ENCODE peak calls at places on chromosomes 16 and 17, in eight cellular contexts. G is right cardiac atrium, F is PC-9, M is WERI-Rb-1, C is pancreas, R is brain microvascular endothelial cell, X is lower lobe of right lung, D is fibroblast of mammary gland. H is an unnamed sample.

GRCh38 chr17:79930786-79931516 is 91.7 kb upstream of the CBX4 start:
- DNase-seq in F (no peak), G (no peak), X (no peak), C (no peak), D (no peak), M (no peak), R (no peak), H (no peak)

GRCh38 chr17:21177854-21178600 is 35.9 kb downstream of the TMEM11 start:
- DNase-seq in R (no peak), D (no peak), F (no peak), G (no peak), M (no peak), X (no peak), C (no peak), H (no peak)

GRCh38 chr17:75390982-75391381 is 14.5 kb downstream of the GRB2 start:
- DNase-seq in G (no peak), R (no peak), M (no peak), F (no peak), X (no peak), C (no peak), D (peak), H (no peak)

GRCh38 chr16:22375963-22376640 is 1.7 kb upstream of the CDR2 start:
- DNase-seq in C (no peak), X (no peak), D (no peak), G (no peak), M (no peak), R (no peak), F (no peak), H (no peak)

GRCh38 chr17:27995554-27995953 is 46.9 kb upstream of the NLK start:
- DNase-seq in C (no peak), M (no peak), D (no peak), F (no peak), G (no peak), R (no peak), X (no peak), H (no peak)

GRCh38 chr17:62629556-62630364 is 2.3 kb downstream of the MRC2 start:
- DNase-seq in C (no peak), D (no peak), M (no peak), X (no peak), R (no peak), G (no peak), F (no peak), H (no peak)

GRCh38 chr16:11603331-11603750 is 16.6 kb upstream of the LITAF start:
- DNase-seq in F (no peak), X (peak), R (no peak), D (no peak), C (no peak), M (no peak), G (peak), H (no peak)

GRCh38 chr16:66250686-66251405 is 115.6 kb upstream of the CDH5 start:
- DNase-seq in F (no peak), G (peak), M (no peak), D (peak), C (no peak), X (peak), R (peak), H (peak)

GRCh38 chr16:64736887-64737286 is 385.0 kb downstream of the CDH11 start:
- DNase-seq in F (no peak), R (no peak), D (no peak), M (no peak), C (no peak), X (no peak), G (no peak), H (peak)

GRCh38 chr17:62882284-62882683 is 74.2 kb upstream of the MARCHF10 start:
- DNase-seq in M (no peak), D (no peak), X (no peak), R (no peak), F (no peak), C (no peak), G (no peak), H (no peak)

GRCh38 chr17:42142371-42142896 is 12.4 kb downstream of the RAB5C start:
- DNase-seq in F (no peak), G (no peak), D (peak), C (no peak), X (no peak), M (no peak), R (peak), H (peak)

DNA sequence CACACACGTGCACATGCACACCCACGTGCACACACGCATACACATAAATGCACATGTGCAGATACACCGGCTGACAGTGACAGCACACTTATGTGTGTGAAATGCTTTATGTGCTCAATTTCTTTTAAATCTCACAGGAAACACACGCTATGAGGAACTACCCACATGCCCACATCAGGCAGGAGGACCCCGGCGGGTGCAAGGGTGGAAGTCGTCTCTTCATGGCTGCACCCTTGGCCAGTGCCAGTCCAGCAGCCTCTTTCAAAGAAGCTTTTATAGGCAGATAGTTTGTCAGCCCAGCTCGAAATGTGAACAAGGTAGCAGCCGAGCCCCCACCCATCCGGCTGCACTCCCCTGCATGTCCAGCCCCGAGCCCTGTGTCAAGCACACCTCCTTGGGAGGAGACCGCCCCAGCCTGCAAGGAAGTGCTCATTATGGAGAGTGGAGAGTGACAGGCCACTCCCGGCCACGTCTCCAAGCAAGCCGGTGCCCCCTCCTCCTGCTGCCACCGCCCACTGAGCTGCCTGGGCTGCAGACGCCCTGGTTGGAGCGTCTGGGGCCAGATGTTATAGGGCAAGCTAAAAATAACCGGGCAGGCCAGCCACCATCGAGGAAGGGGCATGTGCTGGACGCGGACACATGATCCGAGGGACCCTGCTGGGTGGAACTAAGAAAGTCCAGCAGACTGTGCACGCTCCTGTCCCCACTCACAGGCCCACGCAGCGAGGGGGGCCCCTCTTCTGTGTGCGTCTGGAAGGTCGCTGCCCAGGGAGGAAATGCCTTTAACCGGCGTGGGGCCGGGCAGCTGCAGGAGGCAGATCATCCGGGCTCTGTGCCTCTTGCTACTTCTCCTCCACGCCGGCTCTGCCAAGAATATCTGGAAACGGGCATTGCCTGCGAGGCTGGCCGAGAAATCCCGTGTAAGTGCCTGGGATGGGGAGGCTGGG is at the start of gene WFDC1:
- DNase-seq in X (peak), F (no peak), M (peak), G (peak), D (no peak), C (no peak), R (no peak), H (no peak)
- H3K4me3 ChIP-seq in X (peak), F (no peak), M (no peak), G (peak), D (no peak), C (no peak), R (no peak), H (peak)

GRCh38 chr16:30054451-30054850 is 11.1 kb upstream of the ALDOA start:
- DNase-seq in G (no peak), D (no peak), X (no peak), M (peak), C (peak), R (no peak), F (no peak), H (no peak)

GRCh38 chr16:30052671-30053372 is 12.7 kb upstream of the ALDOA start:
- DNase-seq in G (peak), C (peak), F (peak), R (peak), M (peak), X (peak), D (peak), H (peak)

GRCh38 chr16:30054959-30055553 is 10.5 kb upstream of the ALDOA start:
- DNase-seq in D (no peak), C (peak), M (peak), R (no peak), X (peak), G (no peak), F (peak), H (no peak)

GRCh38 chr16:30051518-30051917 is 14.0 kb upstream of the ALDOA start:
- DNase-seq in R (peak), M (no peak), X (no peak), F (no peak), G (no peak), D (peak), C (no peak), H (no peak)

DNA sequence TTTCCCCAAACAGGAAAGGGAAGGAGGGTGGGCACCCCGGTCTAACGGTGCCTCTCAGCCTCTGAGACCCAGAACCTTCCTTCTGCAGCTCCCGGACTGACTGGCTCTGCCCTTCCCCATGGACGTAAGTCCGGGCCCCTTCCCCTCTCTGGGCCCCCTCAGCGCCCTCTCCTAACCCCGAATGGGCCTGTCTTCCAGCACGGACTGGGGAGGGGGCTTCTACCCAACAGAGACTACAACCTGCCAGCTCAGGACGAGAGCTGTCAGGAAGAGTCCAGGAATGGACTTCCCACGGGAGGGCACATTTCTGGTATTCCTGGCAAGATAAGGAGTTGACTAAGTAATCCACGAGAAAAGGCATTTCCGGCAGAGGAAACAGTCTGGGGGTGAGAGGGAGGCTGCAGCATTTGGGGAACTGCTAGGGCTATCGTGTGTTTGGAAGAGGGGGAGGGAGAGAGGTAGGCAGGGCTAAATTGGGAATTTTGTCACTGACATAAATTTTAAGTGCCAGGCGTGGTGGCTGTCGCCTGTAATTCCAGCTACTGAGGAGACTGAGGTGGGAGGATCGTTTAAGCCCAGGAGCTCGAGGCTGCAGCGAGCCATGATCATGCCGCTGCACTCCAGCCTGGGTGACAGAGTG is 12.1 kb upstream of the ALDOA start:
- DNase-seq in X (no peak), F (peak), M (no peak), G (no peak), D (no peak), R (peak), C (no peak), H (no peak)
- H3K4me3 ChIP-seq in X (peak), F (peak), M (peak), G (peak), D (peak), R (peak), C (peak), H (peak)

DNA sequence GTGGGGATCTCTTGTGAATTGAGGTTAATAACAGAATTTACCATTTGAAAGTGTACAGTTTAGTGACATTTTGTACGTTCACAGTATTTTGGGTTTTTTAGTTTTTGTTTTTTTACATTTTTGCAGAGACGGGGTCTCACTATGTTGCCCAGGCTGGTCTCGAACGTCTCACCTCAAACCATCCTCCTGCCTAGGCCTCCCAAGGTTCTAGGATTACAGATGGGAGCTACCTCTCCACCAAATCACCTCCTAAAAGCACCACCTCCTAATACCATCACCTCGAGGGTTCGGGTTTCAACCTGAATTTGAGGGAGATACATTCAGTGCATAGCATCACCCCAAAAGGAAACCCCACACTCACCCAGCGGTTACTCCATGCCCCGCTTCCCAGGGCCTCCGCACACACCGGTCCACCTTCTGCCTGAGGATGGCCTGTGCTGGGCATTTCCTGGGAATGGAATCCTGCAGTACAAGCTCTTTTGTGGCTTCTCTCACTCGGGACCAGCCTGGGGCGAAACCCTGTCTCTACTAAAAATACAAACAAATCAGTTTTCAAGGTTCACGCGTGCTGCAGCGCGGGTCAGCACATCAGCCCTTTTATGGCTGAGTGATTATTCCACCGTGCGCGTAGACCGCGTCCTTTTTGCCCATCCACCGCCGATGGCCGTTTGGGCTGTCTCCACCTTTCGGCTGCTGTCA is 182.7 kb upstream of the CIBAR2 start:
- DNase-seq in C (no peak), G (no peak), M (no peak), X (no peak), R (no peak), F (no peak), D (no peak), H (no peak)
- H3K4me3 ChIP-seq in C (no peak), G (no peak), M (no peak), X (no peak), R (no peak), F (no peak), D (no peak), H (no peak)

GRCh38 chr17:81334419-81334896 is 39.4 kb upstream of the SLC38A10 start:
- DNase-seq in C (peak), M (no peak), X (no peak), R (no peak), F (no peak), D (no peak), G (peak), H (no peak)
- H3K4me3 ChIP-seq in C (no peak), M (no peak), X (peak), R (no peak), F (no peak), D (no peak), G (no peak), H (no peak)

GRCh38 chr17:40598928-40599627 is 33.8 kb upstream of the CCR7 start:
- DNase-seq in R (peak), D (peak), C (no peak), M (no peak), F (no peak), G (peak), X (no peak), H (peak)
- H3K4me3 ChIP-seq in R (no peak), D (no peak), C (no peak), M (no peak), F (no peak), G (no peak), X (no peak), H (no peak)

DNA sequence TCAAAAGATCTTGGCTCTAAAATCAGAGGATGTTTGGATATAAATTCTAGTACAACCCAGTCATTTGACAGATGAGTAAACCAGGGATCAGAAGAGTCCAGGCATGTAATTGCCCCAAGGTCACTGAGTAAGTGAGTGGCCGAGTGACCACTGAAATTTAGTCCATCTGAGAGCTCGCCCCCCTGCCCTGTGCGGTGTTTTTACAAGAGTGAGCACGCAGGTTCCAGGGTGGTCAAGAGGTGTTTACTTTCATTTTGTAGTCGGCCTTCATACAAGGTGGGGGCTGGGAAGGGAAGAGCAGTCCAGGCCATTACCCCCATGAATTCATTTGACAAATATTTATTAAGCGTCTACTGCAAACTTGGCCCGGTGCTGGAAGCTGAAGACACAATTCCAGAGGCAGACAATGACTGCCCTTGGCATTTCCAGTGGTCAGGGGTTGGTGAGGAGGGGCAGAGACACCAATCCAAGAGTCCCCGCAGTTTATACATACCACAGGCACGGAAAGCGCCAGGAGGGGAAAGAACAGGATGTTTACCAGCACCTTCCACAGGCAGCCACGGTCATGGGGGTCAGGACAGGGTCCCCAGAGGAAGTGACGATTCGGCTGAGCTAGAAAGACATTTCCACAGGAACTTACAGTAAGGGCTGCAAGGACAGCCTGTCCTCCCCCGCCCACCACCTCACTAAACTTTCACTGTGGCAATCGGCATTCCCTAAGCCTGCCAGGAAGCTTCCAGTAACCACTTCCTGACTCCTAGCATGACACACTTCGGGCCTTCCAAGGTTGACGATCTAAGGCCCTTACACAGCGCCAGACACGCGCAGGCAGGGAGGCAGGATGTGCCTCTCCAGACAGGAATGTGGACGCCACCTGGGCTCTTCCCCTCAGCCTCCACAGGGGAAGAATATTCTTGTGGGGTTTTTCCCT is 1.4 kb upstream of the MT2A start:
- DNase-seq in D (peak), C (no peak), G (peak), R (peak), X (peak), M (no peak), F (peak), H (peak)
- H3K4me3 ChIP-seq in D (peak), C (no peak), G (no peak), R (peak), X (peak), M (no peak), F (peak), H (peak)

H was measured in skeletal muscle cell.